ENCODE peak calls at places on chromosomes 7 and 10, in ten cellular contexts. B is endothelial cell; J is epithelial cell of esophagus; X is CD4-positive, alpha-beta T cell; I is cardiac muscle cell; H is OCI-LY7; G is WERI-Rb-1; C is progenitor cell of endocrine pancreas; Q is pancreas; N is AG09309. E is an unnamed sample.
A peak's percentile ranks its signal among the peaks of the same experiment; 100 is the strongest.

GRCh38 chr7:48173983-48174382 is 2.7 kb downstream of the ABCA13 start:
- DNase-seq in B (no peak), X (no peak), H (no peak), N (no peak), G (no peak), C (no peak), I (no peak), J (peak; percentile 35), Q (no peak), E (no peak)

GRCh38 chr10:71462642-71462935 is 65.9 kb downstream of the CDH23 start:
- DNase-seq in X (no peak), G (no peak), B (no peak), Q (no peak), H (no peak), J (no peak), I (no peak), N (no peak), C (no peak), E (no peak)

GRCh38 chr10:71043858-71044257 is 155.5 kb upstream of the PCBD1 start:
- DNase-seq in C (no peak), X (no peak), Q (peak; percentile 22), H (no peak), I (no peak), J (no peak), N (no peak), B (no peak), G (no peak), E (no peak)

GRCh38 chr10:63720072-63720537 is 198.9 kb downstream of the REEP3 start:
- DNase-seq in X (peak; percentile 45), B (peak; percentile 41), H (peak; percentile 72), I (peak; percentile 65), J (peak; percentile 63), C (no peak), G (peak; percentile 29), N (no peak), Q (no peak), E (no peak)

GRCh38 chr7:18637516-18637915 is 142.0 kb downstream of the HDAC9 start:
- DNase-seq in I (no peak), C (no peak), H (no peak), Q (no peak), X (no peak), G (no peak), N (no peak), J (no peak), B (no peak), E (no peak)

GRCh38 chr10:50379652-50380051 is 128.3 kb upstream of the ASAH2 start:
- DNase-seq in G (no peak), X (no peak), J (no peak), N (no peak), H (no peak), B (peak; percentile 4), Q (no peak), C (no peak), I (no peak), E (no peak)

GRCh38 chr10:69265521-69265920 is 12.8 kb upstream of the HK1 start:
- DNase-seq in J (no peak), I (no peak), Q (no peak), X (no peak), N (no peak), H (no peak), G (no peak), C (no peak), B (no peak), E (no peak)

GRCh38 chr7:134892963-134893362 is 93.3 kb upstream of the AGBL3 start:
- DNase-seq in J (no peak), C (no peak), H (no peak), B (no peak), I (no peak), N (no peak), Q (no peak), X (no peak), G (no peak), E (no peak)

GRCh38 chr10:120746016-120746755 is 105.0 kb upstream of the WDR11 start:
- DNase-seq in N (no peak), B (no peak), C (no peak), X (no peak), J (no peak), G (no peak), H (no peak), Q (no peak), I (no peak), E (no peak)

GRCh38 chr10:104253576-104254410 is 899 bp upstream of the GSTO1 start:
- DNase-seq in I (no peak), H (no peak), C (no peak), B (no peak), J (no peak), N (no peak), Q (no peak), G (no peak), X (no peak), E (no peak)
- TF ChIP-seq CTCF in I (no peak), H (no peak), C (no peak), B (no peak), J (no peak), N (no peak), Q (no peak), G (no peak), X (no peak), E (no peak)

GRCh38 chr10:19933772-19934171 is 117.5 kb downstream of the PLXDC2 start:
- DNase-seq in B (no peak), G (no peak), X (no peak), J (no peak), H (no peak), N (no peak), C (no peak), Q (no peak), I (no peak), E (no peak)

GRCh38 chr10:19932806-19933371 is 116.7 kb downstream of the PLXDC2 start:
- DNase-seq in J (no peak), Q (no peak), I (no peak), B (no peak), N (no peak), C (no peak), X (no peak), G (no peak), H (no peak), E (no peak)

GRCh38 chr10:19931886-19932285 is 115.7 kb downstream of the PLXDC2 start:
- DNase-seq in G (no peak), N (no peak), H (no peak), X (no peak), C (no peak), B (no peak), I (peak; percentile 35), J (no peak), Q (no peak), E (no peak)

GRCh38 chr10:19929466-19930140 is 113.4 kb downstream of the PLXDC2 start:
- DNase-seq in N (no peak), X (no peak), C (no peak), I (peak; percentile 78), G (no peak), H (no peak), B (no peak), J (peak; percentile 76), Q (no peak), E (no peak)

DNA sequence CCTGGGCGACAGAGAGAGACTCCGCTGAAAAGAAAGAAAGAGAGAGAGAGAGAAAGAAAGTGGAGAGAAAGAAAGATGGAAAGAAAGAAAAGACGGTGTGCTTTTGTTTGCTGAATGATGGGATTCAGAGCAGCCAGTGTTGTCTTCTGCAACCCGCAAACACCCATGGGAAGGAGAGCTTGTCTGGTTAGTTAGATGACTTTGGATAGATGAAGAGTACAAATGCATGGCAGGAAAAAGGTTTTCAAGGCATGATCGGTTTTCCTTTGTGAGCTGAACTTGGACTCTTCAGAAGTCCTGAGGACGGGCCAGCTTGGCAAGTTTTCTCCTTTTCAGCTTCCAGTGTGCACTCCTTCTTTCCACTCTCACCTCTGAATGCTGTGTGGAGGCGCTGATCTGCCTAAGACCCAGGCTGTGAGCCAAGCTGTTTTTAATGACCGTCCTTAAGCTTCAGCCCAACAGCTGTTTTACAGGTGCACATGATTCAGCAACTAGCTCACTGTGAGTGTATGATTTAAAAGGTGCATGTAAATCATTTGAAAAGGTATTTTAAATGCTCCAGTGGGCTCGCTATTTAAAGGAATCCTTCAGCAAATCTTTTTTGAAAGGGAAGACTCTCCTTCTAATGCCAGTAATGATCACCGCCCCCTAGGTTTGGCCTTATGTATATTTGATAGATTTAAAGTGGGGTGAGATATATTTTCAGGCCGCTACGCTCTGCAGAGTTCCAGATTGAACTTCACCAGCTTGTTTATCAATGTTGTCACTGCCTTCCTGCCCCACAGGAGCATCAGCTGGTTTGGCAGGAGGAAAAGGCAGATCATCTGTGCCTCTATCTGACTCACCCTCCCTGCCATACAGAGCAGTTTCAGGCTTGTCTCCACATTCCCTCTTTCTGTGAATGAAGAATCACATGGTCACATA is 115.0 kb downstream of the PLXDC2 start:
- DNase-seq in J (peak; percentile 94), Q (no peak), N (no peak), H (peak; percentile 19), I (peak; percentile 57), B (no peak), C (no peak), G (peak; percentile 27), X (no peak), E (no peak)
- TF ChIP-seq CTCF in J (no peak), Q (no peak), N (no peak), H (no peak), I (no peak), B (no peak), C (no peak), G (no peak), X (no peak), E (no peak)

GRCh38 chr10:29958440-29958839 is 100.9 kb downstream of the JCAD start:
- DNase-seq in Q (no peak), H (no peak), X (no peak), B (no peak), C (no peak), J (no peak), G (no peak), N (no peak), I (no peak), E (no peak)

GRCh38 chr10:29956335-29956924 is 103.0 kb downstream of the JCAD start:
- DNase-seq in Q (no peak), B (no peak), J (no peak), H (no peak), N (no peak), X (no peak), I (peak; percentile 85), C (no peak), G (no peak), E (no peak)

GRCh38 chr10:29951441-29951931 is 107.9 kb downstream of the JCAD start:
- DNase-seq in H (no peak), C (no peak), N (no peak), Q (no peak), I (peak; percentile 88), X (no peak), B (no peak), G (no peak), J (peak; percentile 97), E (no peak)

GRCh38 chr10:29957887-29958330 is 101.5 kb downstream of the JCAD start:
- DNase-seq in G (no peak), I (peak; percentile 69), H (no peak), X (no peak), J (peak; percentile 45), C (no peak), B (no peak), N (no peak), Q (peak; percentile 69), E (no peak)

GRCh38 chr10:29955308-29955935 is 104.0 kb downstream of the JCAD start:
- DNase-seq in B (no peak), H (no peak), J (peak; percentile 78), G (no peak), I (peak; percentile 56), C (no peak), X (no peak), Q (no peak), N (peak; percentile 16), E (no peak)
- TF ChIP-seq CTCF in B (no peak), H (no peak), J (peak; percentile 7), G (no peak), I (no peak), C (no peak), X (no peak), Q (no peak), N (no peak), E (no peak)

GRCh38 chr7:80060218-80060806 is 74.3 kb upstream of the GNAI1 start:
- DNase-seq in J (peak; percentile 73), X (no peak), H (peak; percentile 27), G (no peak), I (peak; percentile 80), Q (no peak), C (no peak), B (no peak), N (peak; percentile 58), E (peak; percentile 40)
- TF ChIP-seq CTCF in J (peak; percentile 27), X (peak; percentile 49), H (peak; percentile 81), G (no peak), I (peak; percentile 40), Q (no peak), C (peak; percentile 75), B (peak; percentile 88), N (peak; percentile 14), E (peak; percentile 45)